ENCODE peak calls at places on chromosomes 1 and 21, in ten cellular contexts. One of them, this sample, is unnamed.

GRCh38 chr1:150562384-150563339 is 13.5 kb downstream of the ADAMTSL4 start:
- DNase-seq in ascending aorta: no peak
- DNase-seq in body of pancreas: no peak
- DNase-seq in endothelial cell of umbilical vein: peak
- DNase-seq in AG04450: no peak
- DNase-seq in SK-N-SH: no peak
- DNase-seq in tibial nerve: no peak
- DNase-seq in effector memory CD4-positive, alpha-beta T cell: peak
- DNase-seq in right lobe of liver: no peak
- DNase-seq in fibroblast of lung: no peak
- DNase-seq in this sample: no peak

GRCh38 chr1:43206721-43207228 is 34.6 kb downstream of the CFAP57 start:
- DNase-seq in tibial nerve: no peak
- DNase-seq in body of pancreas: peak
- DNase-seq in ascending aorta: no peak
- DNase-seq in right lobe of liver: no peak
- DNase-seq in effector memory CD4-positive, alpha-beta T cell: no peak
- DNase-seq in SK-N-SH: no peak
- DNase-seq in fibroblast of lung: peak
- DNase-seq in endothelial cell of umbilical vein: no peak
- DNase-seq in AG04450: peak
- DNase-seq in this sample: peak

GRCh38 chr21:17947546-17947945 is 128.4 kb upstream of the C21orf91 start:
- DNase-seq in AG04450: no peak
- DNase-seq in body of pancreas: no peak
- DNase-seq in fibroblast of lung: no peak
- DNase-seq in ascending aorta: no peak
- DNase-seq in endothelial cell of umbilical vein: no peak
- DNase-seq in SK-N-SH: no peak
- DNase-seq in effector memory CD4-positive, alpha-beta T cell: no peak
- DNase-seq in tibial nerve: no peak
- DNase-seq in right lobe of liver: no peak
- DNase-seq in this sample: no peak

GRCh38 chr21:44360174-44360573 is 6.8 kb downstream of the TRPM2 start:
- DNase-seq in tibial nerve: no peak
- DNase-seq in SK-N-SH: no peak
- DNase-seq in body of pancreas: no peak
- DNase-seq in fibroblast of lung: no peak
- DNase-seq in ascending aorta: no peak
- DNase-seq in endothelial cell of umbilical vein: no peak
- DNase-seq in effector memory CD4-positive, alpha-beta T cell: no peak
- DNase-seq in right lobe of liver: no peak
- DNase-seq in AG04450: no peak
- DNase-seq in this sample: no peak

GRCh38 chr1:67559222-67559700 is 125.7 kb upstream of the GADD45A start:
- DNase-seq in SK-N-SH: no peak
- DNase-seq in tibial nerve: no peak
- DNase-seq in endothelial cell of umbilical vein: no peak
- DNase-seq in right lobe of liver: no peak
- DNase-seq in ascending aorta: no peak
- DNase-seq in fibroblast of lung: peak
- DNase-seq in effector memory CD4-positive, alpha-beta T cell: no peak
- DNase-seq in AG04450: no peak
- DNase-seq in body of pancreas: no peak
- DNase-seq in this sample: peak

GRCh38 chr21:32423320-32423719 is 10.8 kb downstream of the EVA1C start:
- DNase-seq in tibial nerve: no peak
- DNase-seq in endothelial cell of umbilical vein: no peak
- DNase-seq in AG04450: peak
- DNase-seq in right lobe of liver: no peak
- DNase-seq in fibroblast of lung: peak
- DNase-seq in ascending aorta: no peak
- DNase-seq in effector memory CD4-positive, alpha-beta T cell: no peak
- DNase-seq in SK-N-SH: no peak
- DNase-seq in body of pancreas: no peak
- DNase-seq in this sample: peak

GRCh38 chr21:42669069-42669468 is 15.6 kb downstream of the PDE9A start:
- DNase-seq in right lobe of liver: no peak
- DNase-seq in tibial nerve: no peak
- DNase-seq in body of pancreas: no peak
- DNase-seq in endothelial cell of umbilical vein: no peak
- DNase-seq in SK-N-SH: no peak
- DNase-seq in effector memory CD4-positive, alpha-beta T cell: no peak
- DNase-seq in fibroblast of lung: no peak
- DNase-seq in AG04450: no peak
- DNase-seq in ascending aorta: no peak
- DNase-seq in this sample: no peak

GRCh38 chr1:193105821-193106177 is 585 bp upstream of the GLRX2 start:
- DNase-seq in endothelial cell of umbilical vein: no peak
- DNase-seq in ascending aorta: no peak
- DNase-seq in effector memory CD4-positive, alpha-beta T cell: no peak
- DNase-seq in fibroblast of lung: no peak
- DNase-seq in tibial nerve: no peak
- DNase-seq in right lobe of liver: no peak
- DNase-seq in SK-N-SH: peak
- DNase-seq in body of pancreas: no peak
- DNase-seq in AG04450: no peak
- DNase-seq in this sample: no peak

DNA sequence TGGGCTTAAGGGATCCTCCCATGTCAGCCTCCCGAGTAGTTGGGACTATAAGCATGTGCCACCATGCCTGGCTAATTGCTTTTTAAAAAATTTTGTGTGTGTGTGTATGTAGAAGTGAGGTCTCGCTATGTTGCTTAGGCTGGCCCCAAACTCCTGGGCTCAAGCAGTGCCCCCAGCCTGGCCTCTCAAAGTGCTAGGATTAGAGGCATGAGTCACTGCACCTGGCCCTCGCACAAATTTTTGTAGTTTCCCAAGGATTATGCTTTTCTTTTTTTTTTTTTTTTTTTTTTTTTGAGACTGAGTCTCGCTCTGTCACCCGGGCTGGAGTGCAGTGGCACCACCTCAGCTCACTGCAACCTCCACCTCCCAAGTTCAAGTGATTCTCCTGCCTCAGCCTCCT is 144.4 kb upstream of the HNRNPU start:
- DNase-seq in fibroblast of lung: peak
- DNase-seq in tibial nerve: no peak
- DNase-seq in SK-N-SH: no peak
- DNase-seq in ascending aorta: no peak
- DNase-seq in endothelial cell of umbilical vein: no peak
- DNase-seq in body of pancreas: no peak
- DNase-seq in right lobe of liver: no peak
- DNase-seq in effector memory CD4-positive, alpha-beta T cell: no peak
- DNase-seq in AG04450: no peak
- DNase-seq in this sample: no peak
- H3K27ac ChIP-seq in fibroblast of lung: no peak
- H3K27ac ChIP-seq in tibial nerve: no peak
- H3K27ac ChIP-seq in SK-N-SH: no peak
- H3K27ac ChIP-seq in ascending aorta: no peak
- H3K27ac ChIP-seq in endothelial cell of umbilical vein: no peak
- H3K27ac ChIP-seq in body of pancreas: no peak
- H3K27ac ChIP-seq in right lobe of liver: no peak
- H3K27ac ChIP-seq in effector memory CD4-positive, alpha-beta T cell: no peak
- H3K27ac ChIP-seq in AG04450: no peak
- H3K27ac ChIP-seq in this sample: no peak

DNA sequence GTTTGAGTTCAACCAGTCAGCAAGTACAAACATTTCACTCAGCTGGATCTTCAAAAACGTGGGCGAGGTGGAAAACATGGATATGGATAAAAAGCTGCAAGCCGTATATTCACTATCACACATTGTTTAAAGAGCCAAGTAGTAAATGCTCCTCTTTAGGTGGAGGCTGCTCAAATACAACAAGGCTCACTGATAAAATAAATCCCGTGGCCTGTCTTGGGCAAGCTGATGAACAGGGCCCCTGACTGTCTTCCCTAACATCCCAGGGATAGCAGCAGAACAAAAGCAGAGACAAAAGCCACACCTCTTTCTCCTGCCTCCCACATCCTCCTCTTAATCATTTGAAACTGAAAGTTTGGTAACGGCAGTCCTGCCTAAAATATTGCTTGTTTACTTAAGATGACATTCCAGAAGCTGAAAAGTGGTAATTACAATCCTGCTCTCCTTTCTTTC is 357.7 kb downstream of the TTLL7 start:
- DNase-seq in AG04450: no peak
- DNase-seq in SK-N-SH: peak
- DNase-seq in fibroblast of lung: peak
- DNase-seq in endothelial cell of umbilical vein: no peak
- DNase-seq in right lobe of liver: no peak
- DNase-seq in body of pancreas: no peak
- DNase-seq in ascending aorta: no peak
- DNase-seq in effector memory CD4-positive, alpha-beta T cell: no peak
- DNase-seq in tibial nerve: peak
- DNase-seq in this sample: peak
- H3K4me3 ChIP-seq in AG04450: peak
- H3K4me3 ChIP-seq in SK-N-SH: no peak
- H3K4me3 ChIP-seq in fibroblast of lung: peak
- H3K4me3 ChIP-seq in endothelial cell of umbilical vein: no peak
- H3K4me3 ChIP-seq in right lobe of liver: no peak
- H3K4me3 ChIP-seq in body of pancreas: no peak
- H3K4me3 ChIP-seq in ascending aorta: no peak
- H3K4me3 ChIP-seq in effector memory CD4-positive, alpha-beta T cell: no peak
- H3K4me3 ChIP-seq in tibial nerve: no peak
- H3K4me3 ChIP-seq in this sample: no peak

GRCh38 chr1:60569189-60569588 is 495.6 kb upstream of the C1orf87 start:
- DNase-seq in ascending aorta: no peak
- DNase-seq in endothelial cell of umbilical vein: no peak
- DNase-seq in fibroblast of lung: no peak
- DNase-seq in right lobe of liver: no peak
- DNase-seq in effector memory CD4-positive, alpha-beta T cell: no peak
- DNase-seq in SK-N-SH: no peak
- DNase-seq in AG04450: no peak
- DNase-seq in body of pancreas: no peak
- DNase-seq in tibial nerve: no peak
- DNase-seq in this sample: no peak
- H3K27ac ChIP-seq in ascending aorta: no peak
- H3K27ac ChIP-seq in endothelial cell of umbilical vein: no peak
- H3K27ac ChIP-seq in fibroblast of lung: no peak
- H3K27ac ChIP-seq in right lobe of liver: no peak
- H3K27ac ChIP-seq in effector memory CD4-positive, alpha-beta T cell: no peak
- H3K27ac ChIP-seq in SK-N-SH: no peak
- H3K27ac ChIP-seq in AG04450: no peak
- H3K27ac ChIP-seq in body of pancreas: no peak
- H3K27ac ChIP-seq in tibial nerve: no peak
- H3K27ac ChIP-seq in this sample: no peak

DNA sequence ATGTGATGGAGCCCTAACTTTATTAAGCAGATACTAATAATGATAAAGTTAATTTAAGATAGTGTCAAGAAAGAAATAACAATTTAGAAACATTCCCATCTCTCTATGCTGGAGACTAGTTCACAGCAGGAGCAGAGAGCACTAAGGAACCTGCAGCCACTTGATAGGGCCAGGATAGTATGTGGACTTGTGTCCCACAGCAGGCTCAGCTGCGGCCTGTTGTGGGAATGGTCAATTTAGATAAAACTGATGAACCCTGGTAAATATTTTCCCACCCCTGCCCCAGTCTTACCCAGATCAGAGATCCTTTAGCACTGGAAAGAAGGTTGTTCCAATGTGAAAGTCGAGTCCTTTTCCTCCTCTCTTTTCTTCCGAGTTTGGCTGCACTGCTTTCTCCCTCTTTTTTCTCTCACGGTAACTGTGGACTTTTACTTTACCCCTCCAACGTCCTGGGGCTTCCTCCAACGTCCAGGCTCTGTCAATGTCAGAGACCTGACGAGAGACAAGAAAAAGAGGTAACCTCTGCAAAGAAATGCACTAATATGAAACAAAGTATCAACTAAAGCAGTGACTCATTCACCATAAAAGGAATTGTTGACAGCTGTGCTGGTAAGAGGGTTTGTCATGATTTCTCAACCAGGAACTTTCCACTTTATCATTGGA is at the start of gene GBP2:
- DNase-seq in SK-N-SH: no peak
- DNase-seq in AG04450: peak
- DNase-seq in right lobe of liver: no peak
- DNase-seq in endothelial cell of umbilical vein: peak
- DNase-seq in body of pancreas: no peak
- DNase-seq in effector memory CD4-positive, alpha-beta T cell: no peak
- DNase-seq in fibroblast of lung: peak
- DNase-seq in ascending aorta: no peak
- DNase-seq in tibial nerve: peak
- DNase-seq in this sample: no peak
- H3K4me3 ChIP-seq in SK-N-SH: peak
- H3K4me3 ChIP-seq in AG04450: peak
- H3K4me3 ChIP-seq in right lobe of liver: peak
- H3K4me3 ChIP-seq in endothelial cell of umbilical vein: peak
- H3K4me3 ChIP-seq in body of pancreas: no peak
- H3K4me3 ChIP-seq in effector memory CD4-positive, alpha-beta T cell: peak
- H3K4me3 ChIP-seq in fibroblast of lung: peak
- H3K4me3 ChIP-seq in ascending aorta: peak
- H3K4me3 ChIP-seq in tibial nerve: peak
- H3K4me3 ChIP-seq in this sample: peak

DNA sequence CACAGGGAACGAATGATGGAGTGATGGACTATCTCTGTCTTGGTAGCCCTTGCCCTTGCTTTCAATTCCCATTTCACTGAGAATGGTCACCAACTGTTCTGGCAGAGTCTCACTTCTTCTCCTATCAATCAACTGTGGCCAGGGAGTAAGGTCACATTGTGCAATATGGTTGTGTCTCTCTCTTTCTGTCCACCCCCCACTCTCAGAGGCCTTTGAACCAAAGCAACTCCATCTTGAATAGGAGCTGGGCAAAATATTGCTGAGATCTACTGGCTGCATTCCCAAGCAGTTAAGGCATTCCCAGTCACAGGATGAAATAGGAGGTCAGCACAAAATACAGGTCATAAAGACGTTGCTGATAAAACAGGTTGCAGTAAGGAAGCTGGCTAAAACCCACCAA is 36.7 kb downstream of the NTMT2 start:
- DNase-seq in right lobe of liver: no peak
- DNase-seq in tibial nerve: no peak
- DNase-seq in effector memory CD4-positive, alpha-beta T cell: no peak
- DNase-seq in SK-N-SH: no peak
- DNase-seq in endothelial cell of umbilical vein: no peak
- DNase-seq in fibroblast of lung: no peak
- DNase-seq in body of pancreas: no peak
- DNase-seq in AG04450: no peak
- DNase-seq in ascending aorta: no peak
- DNase-seq in this sample: no peak
- H3K27ac ChIP-seq in right lobe of liver: no peak
- H3K27ac ChIP-seq in tibial nerve: no peak
- H3K27ac ChIP-seq in effector memory CD4-positive, alpha-beta T cell: no peak
- H3K27ac ChIP-seq in SK-N-SH: no peak
- H3K27ac ChIP-seq in endothelial cell of umbilical vein: no peak
- H3K27ac ChIP-seq in fibroblast of lung: no peak
- H3K27ac ChIP-seq in body of pancreas: no peak
- H3K27ac ChIP-seq in AG04450: no peak
- H3K27ac ChIP-seq in ascending aorta: no peak
- H3K27ac ChIP-seq in this sample: no peak